ENCODE peak calls at places on chromosomes 11 and 22, in six cellular contexts. S is AG04450, J is GM12878, L is right lobe of liver, D is HCT116, T is uterus. B is an unnamed sample.

GRCh38 chr11:69296890-69297224 is 2.9 kb downstream of the MYEOV start:
- DNase-seq in S (no peak), J (no peak), L (no peak), D (no peak), T (no peak), B (no peak)

GRCh38 chr11:84384637-84385227 is 1098.6 kb upstream of the CCDC90B start:
- DNase-seq in S (peak), J (no peak), L (no peak), D (no peak), T (no peak), B (peak)

GRCh38 chr11:117052196-117053149 is 45.8 kb downstream of the SIK3 start:
- DNase-seq in S (no peak), J (no peak), L (no peak), D (no peak), T (no peak), B (no peak)

GRCh38 chr11:128463386-128463829 is 124.0 kb downstream of the ETS1 start:
- DNase-seq in S (no peak), J (no peak), L (no peak), D (no peak), T (peak), B (no peak)

GRCh38 chr22:22713416-22713815 is 69.0 kb downstream of the GGTLC2 start:
- DNase-seq in S (no peak), J (no peak), L (no peak), D (no peak), T (no peak), B (no peak)

GRCh38 chr22:37427128-37427710 is at the start of gene ELFN2:
- DNase-seq in S (no peak), J (no peak), L (no peak), D (no peak), T (no peak), B (peak)

GRCh38 chr11:116194156-116194904 is 578.5 kb downstream of the BUD13 start:
- DNase-seq in S (no peak), J (no peak), L (no peak), D (no peak), T (no peak), B (no peak)

GRCh38 chr22:29259253-29259899 is 8.4 kb downstream of the RHBDD3 start:
- DNase-seq in S (no peak), J (no peak), L (no peak), D (no peak), T (no peak), B (peak)

GRCh38 chr11:94740975-94741707 is 27.0 kb upstream of the AMOTL1 start:
- DNase-seq in S (no peak), J (no peak), L (peak), D (peak), T (peak), B (peak)

GRCh38 chr22:19745155-19746133 is 15.1 kb upstream of the TBX1 start:
- DNase-seq in S (no peak), J (no peak), L (no peak), D (no peak), T (no peak), B (no peak)

GRCh38 chr11:73258104-73258684 is 13.9 kb upstream of the P2RY6 start:
- DNase-seq in S (no peak), J (no peak), L (no peak), D (no peak), T (peak), B (no peak)

GRCh38 chr11:80414766-80415165 is 973.9 kb upstream of the TENM4 start:
- DNase-seq in S (no peak), J (no peak), L (no peak), D (no peak), T (no peak), B (no peak)

GRCh38 chr22:41596776-41597634 is 7.4 kb upstream of the PMM1 start:
- DNase-seq in S (no peak), J (no peak), L (peak), D (no peak), T (no peak), B (peak)

GRCh38 chr11:76672431-76673163 is 2.0 kb upstream of the LRRC32 start:
- DNase-seq in S (no peak), J (peak), L (peak), D (no peak), T (no peak), B (no peak)

GRCh38 chr11:86196924-86197323 is 47.6 kb upstream of the EED start:
- DNase-seq in S (no peak), J (no peak), L (no peak), D (no peak), T (no peak), B (no peak)

GRCh38 chr22:44023404-44024287 is 456 bp upstream of the PARVB start:
- DNase-seq in S (no peak), J (no peak), L (peak), D (no peak), T (peak), B (peak)

GRCh38 chr11:128324051-128324481 is 263.3 kb downstream of the ETS1 start:
- DNase-seq in S (no peak), J (no peak), L (no peak), D (no peak), T (no peak), B (no peak)

GRCh38 chr11:104095791-104096190 is 59.4 kb downstream of the DDI1 start:
- DNase-seq in S (no peak), J (no peak), L (no peak), D (no peak), T (no peak), B (no peak)

GRCh38 chr11:72333657-72334056 is 89.7 kb upstream of the PHOX2A start:
- DNase-seq in S (no peak), J (no peak), L (no peak), D (no peak), T (no peak), B (peak)

GRCh38 chr11:11157201-11157600 is 195.8 kb downstream of the CSNK2A3 start:
- DNase-seq in S (no peak), J (no peak), L (no peak), D (peak), T (no peak), B (peak)

GRCh38 chr11:69953356-69953755 is 124.8 kb upstream of the ANO1 start:
- DNase-seq in S (no peak), J (no peak), L (peak), D (no peak), T (no peak), B (no peak)

GRCh38 chr11:40384991-40385390 is 1074.5 kb downstream of the LRRC4C start:
- DNase-seq in S (no peak), J (no peak), L (no peak), D (no peak), T (no peak), B (no peak)

GRCh38 chr11:68503792-68504191 is 43.2 kb downstream of the PPP6R3 start:
- DNase-seq in S (no peak), J (no peak), L (no peak), D (no peak), T (no peak), B (no peak)

GRCh38 chr22:36934153-36934939 is 20.9 kb downstream of the CSF2RB start:
- DNase-seq in S (no peak), J (no peak), L (no peak), D (no peak), T (no peak), B (no peak)

GRCh38 chr11:134477486-134477885 is 65.4 kb upstream of the B3GAT1 start:
- DNase-seq in S (no peak), J (no peak), L (no peak), D (no peak), T (no peak), B (no peak)

GRCh38 chr11:87236368-87236767 is 198.6 kb downstream of the TMEM135 start:
- DNase-seq in S (no peak), J (no peak), L (no peak), D (no peak), T (no peak), B (no peak)
- H3K27ac ChIP-seq in S (no peak), J (no peak), L (no peak), D (no peak), T (no peak), B (no peak)

GRCh38 chr22:16917144-16918003 is 90.6 kb downstream of the GAB4 start:
- DNase-seq in S (no peak), J (peak), L (peak), D (peak), T (peak), B (peak)
- TF ChIP-seq CTCF in S (peak), J (peak), L (peak), D (peak), T (no peak), B (peak)

DNA sequence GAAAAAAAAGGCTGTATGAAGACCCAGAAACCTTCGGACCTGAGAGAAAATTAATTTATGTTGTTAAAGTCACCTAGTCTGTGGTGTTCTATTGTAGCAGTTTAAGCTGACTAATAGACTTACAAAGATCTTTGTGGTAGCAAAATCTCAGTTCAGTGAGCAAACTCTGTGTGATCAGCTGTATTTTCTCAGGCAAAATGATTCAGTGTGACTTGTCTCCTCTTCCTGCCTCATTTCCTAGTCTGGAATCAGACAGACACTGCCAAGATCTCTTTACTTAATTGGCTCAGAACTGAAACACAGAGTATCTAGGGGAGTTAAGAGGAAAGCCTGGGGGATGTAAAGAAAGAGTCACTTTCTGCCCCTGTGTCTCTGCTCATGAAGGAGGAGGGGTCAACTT is 564.7 kb downstream of the KCNA4 start:
- DNase-seq in S (no peak), J (no peak), L (no peak), D (no peak), T (no peak), B (no peak)
- H3K27ac ChIP-seq in S (no peak), J (no peak), L (no peak), D (no peak), T (no peak), B (no peak)

DNA sequence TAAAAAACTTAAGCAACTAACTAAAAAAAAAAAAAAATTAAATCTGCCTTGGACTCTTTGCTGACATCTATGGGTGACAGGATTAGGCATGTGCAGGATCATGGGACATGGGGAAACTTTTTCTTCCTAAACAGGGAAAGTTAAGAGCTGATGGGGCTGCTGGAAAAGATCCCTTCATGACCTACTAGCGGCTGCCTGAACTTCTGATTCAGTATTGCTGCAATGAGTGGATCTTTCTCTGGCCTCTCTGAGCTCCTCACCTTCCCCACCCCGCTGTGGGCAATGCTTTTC is 25.0 kb downstream of the OR5A2 start:
- DNase-seq in S (no peak), J (no peak), L (no peak), D (no peak), T (no peak), B (no peak)
- TF ChIP-seq CTCF in S (no peak), J (no peak), L (peak), D (no peak), T (no peak), B (no peak)

GRCh38 chr11:2096001-2096918 is 42.9 kb downstream of the IGF2 start:
- DNase-seq in S (no peak), J (no peak), L (no peak), D (no peak), T (no peak), B (no peak)
- H3K27ac ChIP-seq in S (peak), J (no peak), L (no peak), D (no peak), T (peak), B (no peak)

GRCh38 chr11:57566035-57566504 is 1.4 kb downstream of the UBE2L6 start:
- DNase-seq in S (no peak), J (peak), L (no peak), D (no peak), T (peak), B (no peak)

GRCh38 chr11:57567210-57567511 is 311 bp downstream of the UBE2L6 start:
- DNase-seq in S (no peak), J (no peak), L (no peak), D (no peak), T (peak), B (no peak)

GRCh38 chr11:57566564-57567209 is 785 bp downstream of the UBE2L6 start:
- DNase-seq in S (no peak), J (no peak), L (no peak), D (no peak), T (no peak), B (no peak)

GRCh38 chr11:57560146-57560545 is 7.3 kb downstream of the UBE2L6 start:
- DNase-seq in S (no peak), J (no peak), L (no peak), D (no peak), T (no peak), B (no peak)

GRCh38 chr11:57562596-57562995 is 4.9 kb downstream of the UBE2L6 start:
- DNase-seq in S (no peak), J (no peak), L (no peak), D (no peak), T (no peak), B (no peak)
- TF ChIP-seq CTCF in S (no peak), J (no peak), L (no peak), D (no peak), T (no peak), B (peak)

GRCh38 chr11:1924646-1925372 is 5.3 kb downstream of the TNNT3 start:
- DNase-seq in S (no peak), J (no peak), L (peak), D (no peak), T (no peak), B (peak)

GRCh38 chr11:1927151-1928037 is 7.9 kb downstream of the TNNT3 start:
- DNase-seq in S (no peak), J (no peak), L (peak), D (no peak), T (peak), B (peak)

GRCh38 chr11:1928038-1928890 is 8.8 kb downstream of the TNNT3 start:
- DNase-seq in S (no peak), J (no peak), L (peak), D (no peak), T (peak), B (peak)

GRCh38 chr11:1925373-1926155 is 6.1 kb downstream of the TNNT3 start:
- DNase-seq in S (no peak), J (no peak), L (peak), D (no peak), T (no peak), B (no peak)

DNA sequence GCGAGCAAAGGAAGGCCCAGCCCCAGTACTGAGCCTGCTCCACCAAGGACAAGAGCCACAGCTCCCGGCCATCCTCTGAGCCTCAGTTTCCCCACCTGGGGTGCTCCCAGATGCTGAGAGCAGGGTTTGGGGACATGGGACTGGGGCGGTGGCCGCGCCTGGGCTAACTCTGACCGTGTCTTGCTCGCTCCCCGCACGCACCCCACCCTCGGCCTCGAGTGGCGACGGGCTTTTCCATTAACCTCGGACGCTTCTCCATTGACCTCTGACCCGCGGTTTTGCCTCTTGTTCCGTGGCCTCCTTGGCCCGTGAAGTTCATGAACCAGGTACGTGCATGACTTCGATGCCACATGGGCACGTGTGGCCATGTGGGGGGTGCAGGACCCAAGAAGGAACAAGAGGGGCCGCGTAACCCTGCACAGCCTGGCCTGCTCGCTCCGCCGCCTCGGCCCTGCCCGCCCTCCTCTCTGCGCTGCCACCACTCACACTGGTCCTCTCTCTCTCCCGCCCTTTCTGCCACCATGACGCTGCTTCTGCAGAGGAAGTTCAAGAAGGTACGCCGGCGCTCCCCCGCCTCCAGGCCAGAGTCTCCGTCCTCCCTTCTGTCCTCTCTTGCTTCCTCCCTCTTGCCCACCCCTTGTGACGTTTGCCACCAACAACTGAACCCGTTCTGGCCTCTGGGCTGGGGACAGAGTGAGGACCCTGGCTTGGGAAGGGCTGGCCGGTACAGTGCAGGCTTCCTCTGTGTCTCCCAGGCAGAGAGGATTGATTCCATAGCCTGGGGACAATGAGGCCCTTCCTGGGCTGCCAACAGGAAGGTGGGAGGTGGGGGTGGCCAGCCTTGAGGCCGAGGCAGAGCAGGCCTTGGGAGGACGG is 6.9 kb downstream of the TNNT3 start:
- DNase-seq in S (no peak), J (no peak), L (peak), D (no peak), T (peak), B (peak)
- H3K27ac ChIP-seq in S (no peak), J (no peak), L (no peak), D (no peak), T (peak), B (no peak)

B was measured in neural progenitor cell.